ENCODE peak calls at places on chromosome 15, in five cellular contexts. T is endothelial cell of umbilical vein, Y is brain microvascular endothelial cell, J is foreskin fibroblast, M is MM.1S. B is an unnamed sample.

GRCh38 chr15:61556037-61556648 is 327.0 kb upstream of the RORA start:
- DNase-seq in T (no peak), Y (peak), J (no peak), M (no peak), B (no peak)

GRCh38 chr15:44530653-44531052 is 6.3 kb upstream of the EIF3J start:
- DNase-seq in T (no peak), Y (no peak), J (no peak), M (no peak), B (no peak)

GRCh38 chr15:70121656-70122297 is 24.1 kb upstream of the TLE3 start:
- DNase-seq in T (peak), Y (peak), J (peak), M (no peak), B (no peak)

GRCh38 chr15:57421540-57421939 is 45.2 kb downstream of the CGNL1 start:
- DNase-seq in T (no peak), Y (no peak), J (no peak), M (no peak), B (no peak)

GRCh38 chr15:42457445-42458442 is 33.2 kb downstream of the ZNF106 start:
- DNase-seq in T (peak), Y (peak), J (peak), M (no peak), B (peak)

GRCh38 chr15:93985925-93986324 is 245.4 kb upstream of the MCTP2 start:
- DNase-seq in T (no peak), Y (no peak), J (no peak), M (no peak), B (no peak)

GRCh38 chr15:69298697-69299441 is at the start of gene PAQR5:
- DNase-seq in T (no peak), Y (no peak), J (peak), M (no peak), B (no peak)

GRCh38 chr15:32898991-32899613 is 181.3 kb downstream of the GREM1 start:
- DNase-seq in T (no peak), Y (no peak), J (no peak), M (no peak), B (no peak)

GRCh38 chr15:83471307-83471866 is 24.2 kb downstream of the SH3GL3 start:
- DNase-seq in T (no peak), Y (no peak), J (no peak), M (no peak), B (no peak)

GRCh38 chr15:40095381-40096093 is 13.1 kb downstream of the BMF start:
- DNase-seq in T (peak), Y (no peak), J (no peak), M (no peak), B (no peak)

GRCh38 chr15:73948982-73949381 is 22.7 kb downstream of the LOXL1 start:
- DNase-seq in T (no peak), Y (no peak), J (no peak), M (no peak), B (no peak)

GRCh38 chr15:48096813-48097212 is 24.0 kb upstream of the SLC24A5 start:
- DNase-seq in T (no peak), Y (peak), J (peak), M (no peak), B (no peak)

GRCh38 chr15:85726446-85726845 is 68.3 kb downstream of the KLHL25 start:
- DNase-seq in T (no peak), Y (no peak), J (no peak), M (no peak), B (no peak)

GRCh38 chr15:28984421-28985375 is 98.9 kb downstream of the APBA2 start:
- DNase-seq in T (no peak), Y (peak), J (peak), M (no peak), B (peak)

GRCh38 chr15:27210176-27210575 is 239.2 kb downstream of the GABRG3 start:
- DNase-seq in T (no peak), Y (no peak), J (no peak), M (no peak), B (no peak)

GRCh38 chr15:69713726-69714559 is 261.3 kb downstream of the RPLP1 start:
- DNase-seq in T (no peak), Y (no peak), J (no peak), M (peak), B (no peak)

GRCh38 chr15:75123395-75123794 is 78.3 kb upstream of the C15orf39 start:
- DNase-seq in T (no peak), Y (peak), J (peak), M (no peak), B (no peak)

GRCh38 chr15:68415061-68415460 is 16.9 kb downstream of the ITGA11 start:
- DNase-seq in T (no peak), Y (no peak), J (no peak), M (no peak), B (no peak)

GRCh38 chr15:85403745-85404144 is 23.3 kb downstream of the AKAP13 start:
- DNase-seq in T (no peak), Y (no peak), J (peak), M (no peak), B (no peak)

GRCh38 chr15:63136742-63137141 is 15.1 kb downstream of the LACTB start:
- DNase-seq in T (peak), Y (no peak), J (no peak), M (no peak), B (no peak)

GRCh38 chr15:82847703-82848102 is 38.3 kb downstream of the WHAMM start:
- DNase-seq in T (no peak), Y (no peak), J (no peak), M (no peak), B (no peak)

GRCh38 chr15:79673416-79674123 is 223.2 kb downstream of the MTHFS start:
- DNase-seq in T (no peak), Y (peak), J (peak), M (no peak), B (no peak)

GRCh38 chr15:70596354-70597055 is 166.9 kb downstream of the UACA start:
- DNase-seq in T (peak), Y (peak), J (peak), M (no peak), B (no peak)

GRCh38 chr15:39388118-39388517 is 192.8 kb upstream of the THBS1 start:
- DNase-seq in T (no peak), Y (no peak), J (no peak), M (no peak), B (no peak)

GRCh38 chr15:96115642-96116041 is 214.9 kb upstream of the NR2F2 start:
- DNase-seq in T (no peak), Y (peak), J (peak), M (no peak), B (no peak)